ENCODE peak calls at places on chromosomes 4 and X, in seven cellular contexts. W is T-helper 17 cell; T is GM23248; H is sigmoid colon; Q is GM10248; B is HEK293T; D is effector memory CD4-positive, alpha-beta T cell. S is an unnamed sample.

GRCh38 chrX:72475338-72475737 is 97.3 kb downstream of the HDAC8 start:
- DNase-seq in W (no peak), T (no peak), H (no peak), Q (no peak), B (no peak), D (no peak), S (no peak)

GRCh38 chr4:142463195-142463594 is 382.9 kb downstream of the INPP4B start:
- DNase-seq in W (no peak), T (no peak), H (no peak), Q (no peak), B (no peak), D (no peak), S (no peak)

GRCh38 chrX:134542485-134542884 is 82.5 kb downstream of the HPRT1 start:
- DNase-seq in W (no peak), T (peak), H (no peak), Q (no peak), B (no peak), D (no peak), S (peak)

GRCh38 chr4:8285976-8286718 is 16.6 kb downstream of the HTRA3 start:
- DNase-seq in W (no peak), T (no peak), H (peak), Q (no peak), B (no peak), D (no peak), S (no peak)

GRCh38 chr4:148998719-148999118 is 556.5 kb upstream of the NR3C2 start:
- DNase-seq in W (no peak), T (peak), H (no peak), Q (no peak), B (peak), D (no peak), S (peak)

GRCh38 chr4:38210396-38211114 is 250.4 kb downstream of the PTTG2 start:
- DNase-seq in W (no peak), T (peak), H (no peak), Q (no peak), B (no peak), D (no peak), S (peak)

GRCh38 chrX:9948406-9948805 is 18.8 kb upstream of the CLDN34 start:
- DNase-seq in W (no peak), T (peak), H (no peak), Q (no peak), B (no peak), D (no peak), S (peak)

GRCh38 chrX:118736394-118737010 is 9.1 kb downstream of the IL13RA1 start:
- DNase-seq in W (no peak), T (no peak), H (no peak), Q (no peak), B (no peak), D (no peak), S (no peak)

GRCh38 chr4:142557220-142557801 is 288.8 kb downstream of the INPP4B start:
- DNase-seq in W (no peak), T (no peak), H (no peak), Q (no peak), B (no peak), D (no peak), S (no peak)

GRCh38 chr4:70508801-70509200 is 9.6 kb upstream of the AMTN start:
- DNase-seq in W (no peak), T (peak), H (no peak), Q (no peak), B (no peak), D (no peak), S (no peak)

GRCh38 chrX:39941332-39941920 is 156.3 kb downstream of the BCOR start:
- DNase-seq in W (no peak), T (no peak), H (no peak), Q (no peak), B (no peak), D (no peak), S (no peak)

GRCh38 chr4:126697748-126698147 is 935.0 kb upstream of the INTU start:
- DNase-seq in W (no peak), T (peak), H (no peak), Q (no peak), B (no peak), D (no peak), S (peak)

S was measured in AG10803.